ENCODE peak calls at places on chromosome X, in seven cellular contexts. E, T, C, D, H, A and Z are unnamed samples.
A peak's percentile ranks its signal among the peaks of the same experiment; 100 is the strongest.

GRCh38 chrX:39974228-39974627 is 123.5 kb downstream of the BCOR start:
- DNase-seq in E (no peak), T (no peak), C (no peak), D (no peak), H (no peak), A (no peak), Z (no peak)

GRCh38 chrX:148823986-148824385 is 323.6 kb downstream of the AFF2 start:
- DNase-seq in E (no peak), T (no peak), C (no peak), D (no peak), H (no peak), A (no peak), Z (no peak)

GRCh38 chrX:46628406-46629371 is 55.1 kb downstream of the CHST7 start:
- DNase-seq in E (peak; percentile 46), T (no peak), C (no peak), D (peak; percentile 90), H (peak; percentile 71), A (peak; percentile 31), Z (no peak)

GRCh38 chrX:83511208-83511607 is 3.1 kb downstream of the POU3F4 start:
- DNase-seq in E (no peak), T (no peak), C (no peak), D (no peak), H (no peak), A (no peak), Z (no peak)

GRCh38 chrX:40247382-40247781 is 149.6 kb upstream of the BCOR start:
- DNase-seq in E (no peak), T (no peak), C (no peak), D (no peak), H (no peak), A (no peak), Z (no peak)

GRCh38 chrX:44152867-44153266 is 179.7 kb upstream of the NDP start:
- DNase-seq in E (no peak), T (no peak), C (no peak), D (peak; percentile 69), H (peak; percentile 42), A (peak; percentile 1), Z (no peak)

GRCh38 chrX:17405225-17405969 is 30.4 kb downstream of the NHS start:
- DNase-seq in E (no peak), T (no peak), C (peak; percentile 94), D (no peak), H (peak; percentile 44), A (no peak), Z (no peak)

GRCh38 chrX:69109706-69110635 is 55.3 kb downstream of the PJA1 start:
- DNase-seq in E (no peak), T (no peak), C (peak; percentile 4), D (peak; percentile 31), H (peak; percentile 23), A (no peak), Z (no peak)

GRCh38 chrX:138748480-138748879 is 37.0 kb upstream of the FGF13 start:
- DNase-seq in E (no peak), T (no peak), C (peak; percentile 3), D (peak; percentile 15), H (peak; percentile 37), A (peak; percentile 1), Z (peak; percentile 11)

GRCh38 chrX:107673933-107674479 is 45.7 kb downstream of the PRPS1 start:
- DNase-seq in E (peak; percentile 88), T (no peak), C (peak; percentile 34), D (peak; percentile 94), H (no peak), A (peak; percentile 40), Z (no peak)

GRCh38 chrX:40030205-40030604 is 67.6 kb downstream of the BCOR start:
- DNase-seq in E (no peak), T (no peak), C (no peak), D (no peak), H (no peak), A (no peak), Z (no peak)

GRCh38 chrX:63585936-63586335 is 199.1 kb downstream of the ARHGEF9 start:
- DNase-seq in E (no peak), T (no peak), C (no peak), D (no peak), H (no peak), A (no peak), Z (no peak)

GRCh38 chrX:6526564-6526963 is 8.4 kb downstream of the VCX3A start:
- DNase-seq in E (no peak), T (no peak), C (no peak), D (no peak), H (no peak), A (no peak), Z (no peak)

GRCh38 chrX:19626230-19626629 is 110.9 kb upstream of the MAP3K15 start:
- DNase-seq in E (no peak), T (no peak), C (no peak), D (no peak), H (no peak), A (no peak), Z (no peak)

GRCh38 chrX:107728342-107729099 is 47.1 kb downstream of the TSC22D3 start:
- DNase-seq in E (no peak), T (no peak), C (no peak), D (no peak), H (no peak), A (no peak), Z (no peak)

GRCh38 chrX:33086886-33087285 is 124.5 kb downstream of the DMD start:
- DNase-seq in E (no peak), T (no peak), C (no peak), D (no peak), H (no peak), A (no peak), Z (no peak)

GRCh38 chrX:53598169-53598568 is 88.3 kb downstream of the HUWE1 start:
- DNase-seq in E (no peak), T (no peak), C (no peak), D (no peak), H (no peak), A (no peak), Z (no peak)

GRCh38 chrX:53263597-53264094 is 17.7 kb downstream of the IQSEC2 start:
- DNase-seq in E (no peak), T (peak; percentile 7), C (peak; percentile 91), D (peak; percentile 13), H (peak; percentile 27), A (no peak), Z (peak; percentile 22)

GRCh38 chrX:31658360-31658759 is 586.5 kb upstream of the FTHL17 start:
- DNase-seq in E (no peak), T (no peak), C (peak; percentile 28), D (peak; percentile 50), H (peak; percentile 31), A (no peak), Z (peak; percentile 49)